ENCODE peak calls at places on chromosomes 11 and 22, in seven cellular contexts. W is transverse colon, Y is cardiac muscle cell, P is foreskin fibroblast, E is heart right ventricle, J is right lobe of liver, B is germinal center. R is an unnamed sample.

GRCh38 chr11:118889796-118890195 is 6.1 kb downstream of the CXCR5 start:
- DNase-seq in W (no peak), Y (peak; percentile 50), P (peak; percentile 79), E (peak; percentile 73), J (no peak), B (no peak), R (no peak)

GRCh38 chr11:7904910-7905309 is 26.2 kb downstream of the OR10A6 start:
- DNase-seq in W (no peak), Y (no peak), P (peak; percentile 79), E (no peak), J (no peak), B (no peak), R (no peak)

GRCh38 chr11:30631148-30631547 is 45.0 kb upstream of the MPPED2 start:
- DNase-seq in W (no peak), Y (no peak), P (no peak), E (no peak), J (no peak), B (no peak), R (no peak)

GRCh38 chr22:37633082-37633692 is 6.3 kb upstream of the SH3BP1 start:
- DNase-seq in W (peak; percentile 54), Y (peak; percentile 14), P (no peak), E (no peak), J (no peak), B (peak; percentile 78), R (no peak)

GRCh38 chr11:65743928-65744698 is 23.5 kb upstream of the RNASEH2C start:
- DNase-seq in W (peak; percentile 62), Y (peak; percentile 54), P (peak; percentile 42), E (peak; percentile 29), J (no peak), B (no peak), R (no peak)

GRCh38 chr11:19772480-19772879 is 59.8 kb downstream of the NAV2 start:
- DNase-seq in W (no peak), Y (no peak), P (no peak), E (no peak), J (no peak), B (no peak), R (no peak)

GRCh38 chr11:115222218-115222862 is 281.9 kb downstream of the CADM1 start:
- DNase-seq in W (peak; percentile 15), Y (peak; percentile 36), P (peak; percentile 72), E (no peak), J (no peak), B (peak; percentile 27), R (no peak)

GRCh38 chr11:104163100-104164027 is 583 bp downstream of the PDGFD start:
- DNase-seq in W (no peak), Y (peak; percentile 52), P (peak; percentile 36), E (peak; percentile 30), J (no peak), B (peak; percentile 23), R (no peak)

GRCh38 chr22:46612904-46613605 is 7.1 kb upstream of the GRAMD4 start:
- DNase-seq in W (peak; percentile 69), Y (no peak), P (peak; percentile 14), E (no peak), J (no peak), B (peak; percentile 42), R (no peak)

GRCh38 chr11:78414321-78415051 is 3.1 kb downstream of the GAB2 start:
- DNase-seq in W (no peak), Y (peak; percentile 41), P (peak; percentile 48), E (no peak), J (no peak), B (peak; percentile 32), R (no peak)

GRCh38 chr22:46862418-46863324 is 100.2 kb downstream of the TBC1D22A start:
- DNase-seq in W (no peak), Y (no peak), P (no peak), E (no peak), J (no peak), B (peak; percentile 25), R (no peak)

GRCh38 chr22:23835773-23836144 is 3.0 kb downstream of the DERL3 start:
- DNase-seq in W (no peak), Y (no peak), P (no peak), E (peak; percentile 53), J (peak; percentile 35), B (no peak), R (no peak)

R was measured in putamen.